ENCODE peak calls at places on chromosomes 12 and 14, in six cellular contexts. One of them, this sample, is unnamed.

GRCh38 chr14:58752782-58753181 is 115.0 kb downstream of the DACT1 start:
- DNase-seq in endothelial cell: no peak
- DNase-seq in AG04450: no peak
- DNase-seq in body of pancreas: peak
- DNase-seq in GM12864: no peak
- DNase-seq in RWPE1: peak
- DNase-seq in this sample: peak

GRCh38 chr12:1908758-1909157 is 9.7 kb downstream of the CACNA2D4 start:
- DNase-seq in RWPE1: no peak
- DNase-seq in GM12864: no peak
- DNase-seq in body of pancreas: no peak
- DNase-seq in endothelial cell: no peak
- DNase-seq in AG04450: no peak
- DNase-seq in this sample: no peak

GRCh38 chr14:56087824-56088571 is 30.2 kb upstream of the PELI2 start:
- DNase-seq in AG04450: no peak
- DNase-seq in RWPE1: no peak
- DNase-seq in body of pancreas: no peak
- DNase-seq in GM12864: no peak
- DNase-seq in endothelial cell: no peak
- DNase-seq in this sample: no peak

GRCh38 chr12:83818888-83819287 is 1093.7 kb downstream of the SLC6A15 start:
- DNase-seq in AG04450: no peak
- DNase-seq in RWPE1: peak
- DNase-seq in endothelial cell: no peak
- DNase-seq in GM12864: no peak
- DNase-seq in body of pancreas: no peak
- DNase-seq in this sample: peak

GRCh38 chr12:51360315-51360714 is 13.8 kb upstream of the CELA1 start:
- DNase-seq in AG04450: no peak
- DNase-seq in endothelial cell: no peak
- DNase-seq in RWPE1: no peak
- DNase-seq in body of pancreas: no peak
- DNase-seq in GM12864: no peak
- DNase-seq in this sample: no peak

GRCh38 chr14:78519863-78520262 is 349.7 kb downstream of the NRXN3 start:
- DNase-seq in endothelial cell: peak
- DNase-seq in RWPE1: peak
- DNase-seq in GM12864: no peak
- DNase-seq in body of pancreas: peak
- DNase-seq in AG04450: no peak
- DNase-seq in this sample: no peak

GRCh38 chr14:49959822-49960408 is 67.0 kb downstream of the ARF6 start:
- DNase-seq in RWPE1: no peak
- DNase-seq in AG04450: no peak
- DNase-seq in body of pancreas: no peak
- DNase-seq in endothelial cell: no peak
- DNase-seq in GM12864: peak
- DNase-seq in this sample: no peak

GRCh38 chr14:32010561-32011188 is 66.4 kb upstream of the ARHGAP5 start:
- DNase-seq in GM12864: no peak
- DNase-seq in endothelial cell: no peak
- DNase-seq in RWPE1: peak
- DNase-seq in AG04450: no peak
- DNase-seq in body of pancreas: no peak
- DNase-seq in this sample: peak

GRCh38 chr14:70893842-70894237 is 13.4 kb upstream of the PCNX1 start:
- DNase-seq in AG04450: no peak
- DNase-seq in RWPE1: no peak
- DNase-seq in body of pancreas: no peak
- DNase-seq in GM12864: no peak
- DNase-seq in endothelial cell: no peak
- DNase-seq in this sample: no peak

GRCh38 chr14:37223947-37224474 is 26.3 kb downstream of the MIPOL1 start:
- DNase-seq in endothelial cell: no peak
- DNase-seq in body of pancreas: no peak
- DNase-seq in GM12864: no peak
- DNase-seq in RWPE1: no peak
- DNase-seq in AG04450: no peak
- DNase-seq in this sample: no peak

GRCh38 chr12:13472690-13473089 is 276.2 kb downstream of the EMP1 start:
- DNase-seq in endothelial cell: no peak
- DNase-seq in GM12864: peak
- DNase-seq in AG04450: no peak
- DNase-seq in body of pancreas: no peak
- DNase-seq in RWPE1: no peak
- DNase-seq in this sample: no peak

GRCh38 chr14:105398726-105399440 is 545 bp downstream of the TEX22 start:
- DNase-seq in GM12864: no peak
- DNase-seq in AG04450: no peak
- DNase-seq in endothelial cell: peak
- DNase-seq in body of pancreas: no peak
- DNase-seq in RWPE1: no peak
- DNase-seq in this sample: no peak

GRCh38 chr14:52227559-52228222 is 39.8 kb upstream of the PTGDR start:
- DNase-seq in GM12864: no peak
- DNase-seq in body of pancreas: no peak
- DNase-seq in endothelial cell: no peak
- DNase-seq in RWPE1: no peak
- DNase-seq in AG04450: no peak
- DNase-seq in this sample: no peak